ENCODE peak calls at places on chromosomes 7 and 10, in five cellular contexts. F is NCI-H69; O is stimulated activated CD4-positive, alpha-beta T cell treated with anti-CD3 and anti-CD28 coated beads, Interleukin-4, amount 100 ng/mL, for 4 hours; W is substantia nigra; I is posterior vena cava. B is an unnamed sample.

GRCh38 chr10:89153086-89153485 is 54.0 kb downstream of the CH25H start:
- DNase-seq in F (no peak), I (no peak), O (no peak), W (no peak), B (no peak)

GRCh38 chr10:87960230-87960629 is 96.8 kb downstream of the PTEN start:
- DNase-seq in I (no peak), W (no peak), F (no peak), O (no peak), B (no peak)

GRCh38 chr7:112500619-112501018 is 19.8 kb downstream of the LSMEM1 start:
- DNase-seq in F (peak), I (no peak), O (no peak), W (no peak), B (peak)

GRCh38 chr7:32532716-32533115 is 37.4 kb downstream of the AVL9 start:
- DNase-seq in I (no peak), W (no peak), F (no peak), O (no peak), B (peak)

GRCh38 chr7:77940647-77941046 is 142.1 kb downstream of the PHTF2 start:
- DNase-seq in F (peak), O (no peak), I (no peak), W (no peak), B (peak)

GRCh38 chr7:101926265-101926664 is 108.8 kb downstream of the CUX1 start:
- DNase-seq in W (no peak), I (peak), O (no peak), F (no peak), B (no peak)

GRCh38 chr10:79266543-79267312 is 80.5 kb upstream of the PPIF start:
- DNase-seq in O (no peak), I (peak), W (no peak), F (no peak), B (no peak)

GRCh38 chr7:142557971-142558582 is 191.2 kb upstream of the PRSS1 start:
- DNase-seq in I (no peak), W (no peak), F (peak), O (peak), B (peak)

GRCh38 chr7:92641921-92642511 is 51.8 kb upstream of the FAM133B start:
- DNase-seq in F (peak), W (no peak), O (peak), I (no peak), B (no peak)

GRCh38 chr7:153886506-153887391 is 165.4 kb upstream of the DPP6 start:
- DNase-seq in F (peak), O (no peak), I (no peak), W (no peak), B (peak)

GRCh38 chr10:131726967-131727366 is 173.8 kb upstream of the PPP2R2D start:
- DNase-seq in O (no peak), F (no peak), I (peak), W (no peak), B (no peak)

GRCh38 chr10:28837613-28838390 is 160.5 kb downstream of the BAMBI start:
- DNase-seq in F (peak), I (no peak), W (no peak), O (no peak), B (no peak)

GRCh38 chr7:37405603-37406122 is 43.0 kb downstream of the ELMO1 start:
- DNase-seq in O (no peak), W (no peak), F (no peak), I (peak), B (no peak)

GRCh38 chr10:538895-539294 is 150.6 kb downstream of the DIP2C start:
- DNase-seq in I (no peak), O (no peak), F (no peak), W (no peak), B (no peak)

GRCh38 chr10:12658526-12658925 is 309.2 kb downstream of the CAMK1D start:
- DNase-seq in I (no peak), O (no peak), W (no peak), F (no peak), B (no peak)

GRCh38 chr7:100577103-100577502 is 3.4 kb upstream of the SAP25 start:
- DNase-seq in I (no peak), W (no peak), F (no peak), O (no peak), B (no peak)

GRCh38 chr7:51226042-51226755 is 90.4 kb downstream of the COBL start:
- DNase-seq in W (no peak), O (no peak), F (no peak), I (no peak), B (no peak)

GRCh38 chr10:47412177-47412730 is 28.2 kb upstream of the ZNF488 start:
- DNase-seq in W (no peak), I (peak), O (no peak), F (no peak), B (no peak)

GRCh38 chr7:116380030-116380429 is 119.5 kb upstream of the CAV2 start:
- DNase-seq in O (no peak), I (no peak), W (no peak), F (no peak), B (no peak)

GRCh38 chr7:96686305-96686704 is 23.3 kb downstream of the SEM1 start:
- DNase-seq in F (no peak), W (no peak), I (no peak), O (no peak), B (no peak)

B was measured in left kidney.